ENCODE peak calls at places on chromosomes 5 and 9, in five cellular contexts. One of them, this sample, is unnamed.

GRCh38 chr9:90024419-90024818 is 419.6 kb downstream of the GADD45G start:
- DNase-seq in HepG2: no peak
- DNase-seq in K562: no peak
- DNase-seq in transverse colon: no peak
- DNase-seq in A549: no peak
- DNase-seq in this sample: no peak

GRCh38 chr9:129481824-129482511 is 138.9 kb downstream of the C9orf50 start:
- DNase-seq in transverse colon: no peak
- DNase-seq in K562: peak
- DNase-seq in HepG2: no peak
- DNase-seq in A549: peak
- DNase-seq in this sample: no peak

GRCh38 chr9:129910628-129911567 is 75.6 kb downstream of the USP20 start:
- DNase-seq in A549: peak
- DNase-seq in transverse colon: no peak
- DNase-seq in K562: peak
- DNase-seq in HepG2: no peak
- DNase-seq in this sample: no peak

GRCh38 chr5:160442824-160443431 is 21.3 kb downstream of the PTTG1 start:
- DNase-seq in HepG2: no peak
- DNase-seq in transverse colon: no peak
- DNase-seq in A549: no peak
- DNase-seq in K562: no peak
- DNase-seq in this sample: no peak

GRCh38 chr9:126503333-126504085 is 110.2 kb upstream of the LMX1B start:
- DNase-seq in HepG2: no peak
- DNase-seq in transverse colon: no peak
- DNase-seq in K562: no peak
- DNase-seq in A549: no peak
- DNase-seq in this sample: no peak

GRCh38 chr9:127530206-127530941 is 79.1 kb downstream of the LRSAM1 start:
- DNase-seq in A549: no peak
- DNase-seq in K562: no peak
- DNase-seq in HepG2: no peak
- DNase-seq in transverse colon: no peak
- DNase-seq in this sample: no peak

GRCh38 chr9:37295796-37296195 is 126.7 kb upstream of the GRHPR start:
- DNase-seq in K562: peak
- DNase-seq in transverse colon: no peak
- DNase-seq in HepG2: no peak
- DNase-seq in A549: no peak
- DNase-seq in this sample: no peak

GRCh38 chr5:107431998-107432397 is 238.7 kb downstream of the EFNA5 start:
- DNase-seq in transverse colon: no peak
- DNase-seq in K562: no peak
- DNase-seq in HepG2: no peak
- DNase-seq in A549: no peak
- DNase-seq in this sample: no peak

GRCh38 chr5:180803181-180804128 is 849 bp upstream of the MGAT1 start:
- DNase-seq in K562: peak
- DNase-seq in transverse colon: peak
- DNase-seq in A549: no peak
- DNase-seq in HepG2: peak
- DNase-seq in this sample: no peak

GRCh38 chr5:173665326-173665725 is 48.9 kb upstream of the BOD1 start:
- DNase-seq in transverse colon: no peak
- DNase-seq in A549: no peak
- DNase-seq in HepG2: no peak
- DNase-seq in K562: no peak
- DNase-seq in this sample: no peak

GRCh38 chr5:38379360-38379827 is 121.0 kb downstream of the EGFLAM start:
- DNase-seq in K562: peak
- DNase-seq in transverse colon: no peak
- DNase-seq in HepG2: no peak
- DNase-seq in A549: no peak
- DNase-seq in this sample: no peak

GRCh38 chr5:41196197-41196596 is 17.1 kb downstream of the C6 start:
- DNase-seq in transverse colon: no peak
- DNase-seq in HepG2: no peak
- DNase-seq in K562: no peak
- DNase-seq in A549: no peak
- DNase-seq in this sample: no peak

GRCh38 chr9:77449177-77450092 is 198.7 kb downstream of the GNA14 start:
- DNase-seq in K562: no peak
- DNase-seq in A549: no peak
- DNase-seq in HepG2: no peak
- DNase-seq in transverse colon: no peak
- DNase-seq in this sample: no peak

GRCh38 chr5:82673460-82673859 is 395.3 kb upstream of the RPS23 start:
- DNase-seq in transverse colon: no peak
- DNase-seq in A549: no peak
- DNase-seq in K562: no peak
- DNase-seq in HepG2: no peak
- DNase-seq in this sample: no peak

GRCh38 chr5:40093550-40093949 is 586.2 kb upstream of the PTGER4 start:
- DNase-seq in K562: no peak
- DNase-seq in A549: no peak
- DNase-seq in HepG2: no peak
- DNase-seq in transverse colon: no peak
- DNase-seq in this sample: no peak
- TF ChIP-seq EP300 in K562: no peak
- TF ChIP-seq EP300 in A549: no peak
- TF ChIP-seq EP300 in HepG2: no peak
- TF ChIP-seq EP300 in transverse colon: peak
- TF ChIP-seq EP300 in this sample: no peak

GRCh38 chr5:56698463-56699381 is 116.6 kb upstream of the MAP3K1 start:
- DNase-seq in transverse colon: no peak
- DNase-seq in HepG2: no peak
- DNase-seq in A549: no peak
- DNase-seq in K562: no peak
- DNase-seq in this sample: no peak
- H3K27ac ChIP-seq in transverse colon: no peak
- H3K27ac ChIP-seq in HepG2: no peak
- H3K27ac ChIP-seq in A549: no peak
- H3K27ac ChIP-seq in K562: no peak
- H3K27ac ChIP-seq in this sample: no peak

GRCh38 chr9:134372621-134373267 is 46.5 kb downstream of the RXRA start:
- DNase-seq in A549: no peak
- DNase-seq in transverse colon: peak
- DNase-seq in K562: no peak
- DNase-seq in HepG2: no peak
- DNase-seq in this sample: no peak

GRCh38 chr9:134374301-134375010 is 48.2 kb downstream of the RXRA start:
- DNase-seq in A549: no peak
- DNase-seq in HepG2: no peak
- DNase-seq in K562: no peak
- DNase-seq in transverse colon: no peak
- DNase-seq in this sample: no peak

GRCh38 chr9:134371731-134372130 is 45.5 kb downstream of the RXRA start:
- DNase-seq in transverse colon: peak
- DNase-seq in K562: no peak
- DNase-seq in HepG2: no peak
- DNase-seq in A549: no peak
- DNase-seq in this sample: no peak

GRCh38 chr9:134373953-134374300 is 47.7 kb downstream of the RXRA start:
- DNase-seq in A549: no peak
- DNase-seq in transverse colon: no peak
- DNase-seq in HepG2: no peak
- DNase-seq in K562: no peak
- DNase-seq in this sample: no peak

DNA sequence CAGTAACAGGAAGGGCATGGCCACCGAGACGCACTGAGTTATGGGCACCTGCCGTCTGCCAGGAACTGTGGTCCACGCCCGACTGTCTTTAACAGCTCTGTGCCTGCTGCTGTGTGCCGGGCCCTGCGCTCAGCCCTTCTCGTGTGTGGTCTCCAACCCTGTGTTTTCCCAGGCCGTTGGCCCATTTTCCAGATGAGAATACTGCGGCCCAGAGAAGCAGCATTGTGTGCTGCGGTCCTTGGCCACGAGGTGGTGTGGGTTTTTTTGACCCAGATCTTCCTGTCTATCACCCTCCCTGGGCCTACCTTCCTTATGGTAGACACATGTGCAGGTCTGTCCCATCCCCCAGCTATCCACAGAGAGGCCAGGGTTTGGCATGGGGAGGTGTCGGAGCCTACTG is 47.0 kb downstream of the RXRA start:
- DNase-seq in HepG2: no peak
- DNase-seq in K562: no peak
- DNase-seq in A549: no peak
- DNase-seq in transverse colon: no peak
- DNase-seq in this sample: no peak
- TF ChIP-seq POLR2A in HepG2: no peak
- TF ChIP-seq POLR2A in K562: no peak
- TF ChIP-seq POLR2A in A549: no peak
- TF ChIP-seq POLR2A in transverse colon: no peak
- TF ChIP-seq POLR2A in this sample: no peak

GRCh38 chr5:164801910-164802309 is 1296.5 kb downstream of the MAT2B start:
- DNase-seq in transverse colon: no peak
- DNase-seq in A549: no peak
- DNase-seq in HepG2: no peak
- DNase-seq in K562: no peak
- DNase-seq in this sample: no peak

GRCh38 chr5:164799391-164799790 is 1294.0 kb downstream of the MAT2B start:
- DNase-seq in A549: no peak
- DNase-seq in transverse colon: no peak
- DNase-seq in HepG2: no peak
- DNase-seq in K562: no peak
- DNase-seq in this sample: no peak

DNA sequence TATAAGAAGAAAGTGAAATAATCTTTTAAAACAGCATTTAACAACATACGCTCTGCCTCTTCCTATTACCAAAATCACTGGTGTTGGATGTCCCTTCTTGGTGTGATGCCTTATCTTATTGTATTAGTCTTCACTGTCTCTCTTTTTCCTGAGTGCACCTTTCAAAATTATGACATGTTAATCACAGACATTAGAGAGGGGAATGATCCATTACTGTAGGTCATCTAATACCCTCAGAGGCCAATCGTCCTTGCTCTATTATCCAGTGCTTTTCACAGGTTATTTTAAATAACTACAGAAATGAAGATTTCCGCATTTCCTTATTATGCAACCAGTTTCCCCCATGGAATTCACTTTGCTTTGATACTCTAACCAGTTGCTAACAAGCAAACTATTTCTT is 1292.7 kb downstream of the MAT2B start:
- DNase-seq in HepG2: no peak
- DNase-seq in transverse colon: no peak
- DNase-seq in A549: no peak
- DNase-seq in K562: no peak
- DNase-seq in this sample: no peak
- TF ChIP-seq EP300 in HepG2: no peak
- TF ChIP-seq EP300 in transverse colon: no peak
- TF ChIP-seq EP300 in A549: no peak
- TF ChIP-seq EP300 in K562: no peak
- TF ChIP-seq EP300 in this sample: no peak

DNA sequence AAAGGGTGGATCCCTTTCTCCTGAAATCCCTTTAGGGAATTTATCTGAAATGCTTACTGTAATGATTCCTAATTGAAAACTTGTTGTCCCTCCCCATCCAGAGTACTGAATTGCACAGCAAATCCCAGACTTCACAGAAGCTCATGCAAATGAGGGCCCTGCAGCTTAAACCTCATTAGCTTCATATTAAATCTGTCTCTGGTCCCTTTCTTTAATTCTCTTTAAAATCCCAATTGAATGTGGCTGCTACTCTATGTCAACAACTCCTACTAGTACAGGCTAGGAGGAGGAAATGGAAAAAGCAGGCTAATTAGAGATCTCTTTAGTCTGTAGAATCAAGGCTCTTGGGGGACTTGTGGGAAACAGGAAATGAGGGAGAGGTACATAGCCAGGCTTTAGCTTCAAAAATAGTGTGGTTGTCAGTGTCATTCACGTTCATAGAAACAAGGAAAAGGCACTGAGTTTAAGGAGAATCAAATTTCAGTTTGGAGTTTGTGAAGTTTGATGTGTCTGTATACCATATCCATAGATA is 191.3 kb upstream of the PRDM9 start:
- DNase-seq in HepG2: no peak
- DNase-seq in K562: no peak
- DNase-seq in transverse colon: no peak
- DNase-seq in A549: no peak
- DNase-seq in this sample: no peak
- H3K27ac ChIP-seq in HepG2: no peak
- H3K27ac ChIP-seq in K562: no peak
- H3K27ac ChIP-seq in transverse colon: no peak
- H3K27ac ChIP-seq in A549: no peak
- H3K27ac ChIP-seq in this sample: no peak

GRCh38 chr9:131678499-131679111 is 61.3 kb downstream of the RAPGEF1 start:
- DNase-seq in K562: peak
- DNase-seq in transverse colon: peak
- DNase-seq in A549: peak
- DNase-seq in HepG2: peak
- DNase-seq in this sample: peak
- TF ChIP-seq POLR2A in K562: no peak
- TF ChIP-seq POLR2A in transverse colon: peak
- TF ChIP-seq POLR2A in A549: no peak
- TF ChIP-seq POLR2A in HepG2: no peak
- TF ChIP-seq POLR2A in this sample: no peak